ENCODE peak calls at places on chromosomes 7 and 10, in five cellular contexts. S is epithelial cell of esophagus; R is MM.1S; H is activated CD4-positive, alpha-beta T cell treated with anti-CD3 and anti-CD28 coated beads for 48 hours; I is left lobe of liver. A is an unnamed sample.

GRCh38 chr10:114526112-114526496 is 121.8 kb upstream of the AFAP1L2 start:
- DNase-seq in R (peak; percentile 72), I (no peak), S (no peak), H (no peak), A (peak; percentile 16)

GRCh38 chr10:103062854-103063642 is 130.0 kb downstream of the NT5C2 start:
- DNase-seq in R (no peak), I (no peak), H (no peak), S (peak; percentile 12), A (peak; percentile 57)

GRCh38 chr10:112950714-112951348 is 784 bp downstream of the TCF7L2 start:
- DNase-seq in R (peak; percentile 18), I (peak; percentile 53), S (peak; percentile 60), H (peak; percentile 16), A (peak; percentile 37)

GRCh38 chr7:132152490-132152889 is 423.8 kb downstream of the PLXNA4 start:
- DNase-seq in I (no peak), H (no peak), S (no peak), R (no peak), A (no peak)

GRCh38 chr7:83832009-83832408 is 183.1 kb upstream of the SEMA3E start:
- DNase-seq in R (no peak), I (no peak), S (no peak), H (no peak), A (no peak)

GRCh38 chr10:132742167-132742836 is 43.6 kb downstream of the NKX6-2 start:
- DNase-seq in I (no peak), S (no peak), H (no peak), R (no peak), A (no peak)

GRCh38 chr10:131451407-131452015 is 140.0 kb upstream of the TCERG1L start:
- DNase-seq in H (no peak), R (no peak), S (no peak), I (no peak), A (no peak)

GRCh38 chr10:104029528-104029875 is 56.2 kb downstream of the COL17A1 start:
- DNase-seq in S (no peak), H (no peak), R (no peak), I (no peak), A (no peak)

GRCh38 chr10:89224697-89225443 is 17.8 kb upstream of the CH25H start:
- DNase-seq in I (no peak), S (no peak), H (no peak), R (no peak), A (no peak)

GRCh38 chr10:3148994-3149393 is 23.6 kb downstream of the PITRM1 start:
- DNase-seq in S (no peak), H (no peak), I (no peak), R (no peak), A (no peak)

GRCh38 chr10:71827828-71828227 is 23.2 kb downstream of the PSAP start:
- DNase-seq in H (no peak), R (no peak), I (no peak), S (no peak), A (no peak)

GRCh38 chr10:44386546-44387052 is 1.7 kb upstream of the CXCL12 start:
- DNase-seq in H (peak; percentile 41), S (peak; percentile 34), R (peak; percentile 57), I (peak; percentile 67), A (peak; percentile 43)

GRCh38 chr10:20429742-20430141 is 467.4 kb downstream of the NEBL start:
- DNase-seq in S (no peak), I (no peak), H (no peak), R (no peak), A (no peak)

GRCh38 chr7:80699656-80700318 is 61.3 kb downstream of the CD36 start:
- DNase-seq in H (no peak), I (no peak), S (no peak), R (no peak), A (no peak)

GRCh38 chr10:14532473-14533251 is 201.9 kb upstream of the FRMD4A start:
- DNase-seq in H (no peak), S (peak; percentile 95), R (no peak), I (no peak), A (no peak)

GRCh38 chr7:31664890-31665289 is 22.1 kb upstream of the PPP1R17 start:
- DNase-seq in I (no peak), H (no peak), S (no peak), R (no peak), A (no peak)

GRCh38 chr10:1177936-1178335 is 121.8 kb downstream of the WDR37 start:
- DNase-seq in H (no peak), S (no peak), I (no peak), R (no peak), A (no peak)

GRCh38 chr7:91852263-91852741 is 28.2 kb downstream of the MTERF1 start:
- DNase-seq in I (no peak), H (no peak), S (peak; percentile 81), R (peak; percentile 61), A (peak; percentile 83)

GRCh38 chr10:122056431-122057094 is 67.6 kb downstream of the TACC2 start:
- DNase-seq in R (no peak), I (no peak), H (no peak), S (peak; percentile 84), A (no peak)

GRCh38 chr10:526651-527312 is 162.7 kb downstream of the DIP2C start:
- DNase-seq in I (no peak), S (no peak), R (no peak), H (no peak), A (no peak)

GRCh38 chr10:132575320-132576201 is 38.0 kb downstream of the INPP5A start:
- DNase-seq in S (peak; percentile 41), R (no peak), I (no peak), H (peak; percentile 57), A (no peak)

GRCh38 chr7:136325021-136325420 is 347.9 kb upstream of the MTPN start:
- DNase-seq in H (no peak), R (no peak), S (no peak), I (no peak), A (no peak)

GRCh38 chr10:36188461-36188860 is 546.4 kb upstream of the FZD8 start:
- DNase-seq in H (no peak), R (no peak), S (no peak), I (no peak), A (no peak)

GRCh38 chr10:13920465-13920864 is 333.7 kb downstream of the PRPF18 start:
- DNase-seq in I (no peak), H (no peak), R (no peak), S (no peak), A (no peak)

GRCh38 chr7:78020131-78020873 is 221.7 kb downstream of the PHTF2 start:
- DNase-seq in S (peak; percentile 77), R (peak; percentile 23), H (peak; percentile 30), I (peak; percentile 65), A (peak; percentile 81)

GRCh38 chr10:97781541-97782331 is 9.9 kb upstream of the SFRP5 start:
- DNase-seq in H (peak; percentile 10), R (no peak), I (no peak), S (no peak), A (no peak)

GRCh38 chr7:78530351-78530750 is 731.8 kb downstream of the PHTF2 start:
- DNase-seq in H (no peak), S (peak; percentile 76), I (no peak), R (no peak), A (peak; percentile 88)

GRCh38 chr7:22487978-22488642 is 11.9 kb downstream of the STEAP1B start:
- DNase-seq in S (no peak), R (peak; percentile 90), I (no peak), H (no peak), A (no peak)

GRCh38 chr7:72447465-72448204 is 35.5 kb upstream of the CALN1 start:
- DNase-seq in H (no peak), R (no peak), S (no peak), I (no peak), A (no peak)